ENCODE peak calls at places on chromosomes 4 and X, in seven cellular contexts. One of them, this sample, is unnamed.

GRCh38 chr4:169234137-169234855 is 36.5 kb downstream of the SH3RF1 start:
- DNase-seq in H9: no peak
- DNase-seq in H1: no peak
- DNase-seq in mesendoderm: no peak
- DNase-seq in mesenchymal stem cell: no peak
- DNase-seq in neuronal stem cell: no peak
- DNase-seq in IMR-90: no peak
- DNase-seq in this sample: no peak

GRCh38 chr4:7966281-7967062 is 26.8 kb upstream of the AFAP1 start:
- DNase-seq in mesenchymal stem cell: no peak
- DNase-seq in mesendoderm: no peak
- DNase-seq in H9: no peak
- DNase-seq in IMR-90: no peak
- DNase-seq in neuronal stem cell: no peak
- DNase-seq in H1: no peak
- DNase-seq in this sample: no peak

GRCh38 chr4:6183740-6184139 is 16.6 kb downstream of the JAKMIP1 start:
- DNase-seq in H1: no peak
- DNase-seq in IMR-90: no peak
- DNase-seq in neuronal stem cell: no peak
- DNase-seq in H9: no peak
- DNase-seq in mesenchymal stem cell: no peak
- DNase-seq in mesendoderm: no peak
- DNase-seq in this sample: peak

GRCh38 chr4:175419120-175419774 is 392.8 kb downstream of the GPM6A start:
- DNase-seq in mesenchymal stem cell: peak
- DNase-seq in H1: no peak
- DNase-seq in neuronal stem cell: no peak
- DNase-seq in mesendoderm: peak
- DNase-seq in H9: no peak
- DNase-seq in IMR-90: peak
- DNase-seq in this sample: peak

GRCh38 chr4:47933798-47934197 is 19.4 kb upstream of the NFXL1 start:
- DNase-seq in mesendoderm: peak
- DNase-seq in H9: no peak
- DNase-seq in mesenchymal stem cell: peak
- DNase-seq in neuronal stem cell: no peak
- DNase-seq in H1: no peak
- DNase-seq in IMR-90: peak
- DNase-seq in this sample: peak

GRCh38 chr4:31442236-31442635 is 722.1 kb downstream of the PCDH7 start:
- DNase-seq in mesendoderm: peak
- DNase-seq in H9: peak
- DNase-seq in mesenchymal stem cell: no peak
- DNase-seq in H1: no peak
- DNase-seq in IMR-90: no peak
- DNase-seq in neuronal stem cell: no peak
- DNase-seq in this sample: no peak

GRCh38 chr4:3676196-3676595 is 90.0 kb upstream of the ADRA2C start:
- DNase-seq in mesendoderm: no peak
- DNase-seq in IMR-90: no peak
- DNase-seq in neuronal stem cell: no peak
- DNase-seq in mesenchymal stem cell: no peak
- DNase-seq in H9: no peak
- DNase-seq in H1: no peak
- DNase-seq in this sample: no peak

GRCh38 chrX:155070975-155071693 is at the start of the genes BRCC3, CMC4 and MTCP1:
- DNase-seq in mesenchymal stem cell: peak
- DNase-seq in IMR-90: peak
- DNase-seq in H1: peak
- DNase-seq in neuronal stem cell: peak
- DNase-seq in H9: peak
- DNase-seq in mesendoderm: peak
- DNase-seq in this sample: peak

GRCh38 chrX:27336466-27337091 is 126.6 kb downstream of the PPP4R3C start:
- DNase-seq in neuronal stem cell: peak
- DNase-seq in H9: peak
- DNase-seq in IMR-90: peak
- DNase-seq in mesendoderm: peak
- DNase-seq in H1: peak
- DNase-seq in mesenchymal stem cell: peak
- DNase-seq in this sample: peak

GRCh38 chrX:130120746-130121504 is 10.6 kb upstream of the ELF4 start:
- DNase-seq in IMR-90: peak
- DNase-seq in H9: peak
- DNase-seq in H1: peak
- DNase-seq in neuronal stem cell: peak
- DNase-seq in mesendoderm: peak
- DNase-seq in mesenchymal stem cell: peak
- DNase-seq in this sample: peak

GRCh38 chr4:73705056-73705432 is 35.3 kb upstream of the CXCL8 start:
- DNase-seq in mesenchymal stem cell: peak
- DNase-seq in neuronal stem cell: no peak
- DNase-seq in H1: no peak
- DNase-seq in mesendoderm: peak
- DNase-seq in IMR-90: peak
- DNase-seq in H9: no peak
- DNase-seq in this sample: no peak

GRCh38 chr4:53321151-53321987 is 44.5 kb downstream of the SCFD2 start:
- DNase-seq in mesenchymal stem cell: peak
- DNase-seq in H9: no peak
- DNase-seq in mesendoderm: no peak
- DNase-seq in neuronal stem cell: no peak
- DNase-seq in IMR-90: peak
- DNase-seq in H1: no peak
- DNase-seq in this sample: peak

GRCh38 chr4:8101796-8102355 is 56.7 kb downstream of the ABLIM2 start:
- DNase-seq in mesendoderm: no peak
- DNase-seq in IMR-90: no peak
- DNase-seq in H9: no peak
- DNase-seq in neuronal stem cell: no peak
- DNase-seq in H1: no peak
- DNase-seq in mesenchymal stem cell: no peak
- DNase-seq in this sample: no peak

GRCh38 chr4:125020089-125021034 is 294.4 kb upstream of the FAT4 start:
- DNase-seq in IMR-90: no peak
- DNase-seq in mesenchymal stem cell: no peak
- DNase-seq in H1: no peak
- DNase-seq in mesendoderm: no peak
- DNase-seq in H9: no peak
- DNase-seq in neuronal stem cell: no peak
- DNase-seq in this sample: no peak

GRCh38 chr4:109877400-109877799 is 29.5 kb downstream of the LRIT3 start:
- DNase-seq in H1: no peak
- DNase-seq in mesenchymal stem cell: no peak
- DNase-seq in IMR-90: no peak
- DNase-seq in neuronal stem cell: no peak
- DNase-seq in mesendoderm: no peak
- DNase-seq in H9: no peak
- DNase-seq in this sample: no peak

GRCh38 chr4:144787365-144788263 is 141.7 kb downstream of the HHIP start:
- DNase-seq in IMR-90: peak
- DNase-seq in H9: no peak
- DNase-seq in mesenchymal stem cell: peak
- DNase-seq in neuronal stem cell: peak
- DNase-seq in H1: no peak
- DNase-seq in mesendoderm: peak
- DNase-seq in this sample: peak

GRCh38 chrX:108165349-108166111 is 74.0 kb downstream of the ATG4A start:
- DNase-seq in IMR-90: peak
- DNase-seq in H1: peak
- DNase-seq in mesenchymal stem cell: peak
- DNase-seq in H9: peak
- DNase-seq in mesendoderm: peak
- DNase-seq in neuronal stem cell: peak
- DNase-seq in this sample: peak

GRCh38 chr4:107896158-107896645 is 35.1 kb upstream of the CYP2U1 start:
- DNase-seq in mesendoderm: no peak
- DNase-seq in mesenchymal stem cell: peak
- DNase-seq in IMR-90: peak
- DNase-seq in neuronal stem cell: no peak
- DNase-seq in H1: no peak
- DNase-seq in H9: no peak
- DNase-seq in this sample: peak

GRCh38 chr4:127782025-127782274 is 172 bp upstream of the HSPA4L start:
- DNase-seq in IMR-90: peak
- DNase-seq in H1: peak
- DNase-seq in neuronal stem cell: peak
- DNase-seq in H9: peak
- DNase-seq in mesenchymal stem cell: no peak
- DNase-seq in mesendoderm: peak
- DNase-seq in this sample: peak

GRCh38 chr4:167966161-167966560 is 126.2 kb upstream of the ANXA10 start:
- DNase-seq in H1: no peak
- DNase-seq in IMR-90: no peak
- DNase-seq in mesendoderm: peak
- DNase-seq in mesenchymal stem cell: no peak
- DNase-seq in H9: no peak
- DNase-seq in neuronal stem cell: no peak
- DNase-seq in this sample: no peak

GRCh38 chr4:64584981-64585557 is 175.8 kb upstream of the TECRL start:
- DNase-seq in H9: no peak
- DNase-seq in H1: no peak
- DNase-seq in neuronal stem cell: peak
- DNase-seq in IMR-90: peak
- DNase-seq in mesenchymal stem cell: peak
- DNase-seq in mesendoderm: peak
- DNase-seq in this sample: peak

GRCh38 chr4:22246816-22247215 is 269.1 kb downstream of the ADGRA3 start:
- DNase-seq in neuronal stem cell: no peak
- DNase-seq in mesenchymal stem cell: no peak
- DNase-seq in H9: no peak
- DNase-seq in IMR-90: no peak
- DNase-seq in H1: no peak
- DNase-seq in mesendoderm: no peak
- DNase-seq in this sample: no peak

GRCh38 chr4:171676555-171677215 is 136.5 kb upstream of the GALNTL6 start:
- DNase-seq in IMR-90: no peak
- DNase-seq in H9: no peak
- DNase-seq in mesendoderm: no peak
- DNase-seq in mesenchymal stem cell: no peak
- DNase-seq in H1: no peak
- DNase-seq in neuronal stem cell: no peak
- DNase-seq in this sample: no peak

GRCh38 chr4:145545538-145546224 is 64.0 kb downstream of the SMAD1 start:
- DNase-seq in neuronal stem cell: no peak
- DNase-seq in mesenchymal stem cell: peak
- DNase-seq in H1: no peak
- DNase-seq in mesendoderm: no peak
- DNase-seq in IMR-90: peak
- DNase-seq in H9: no peak
- DNase-seq in this sample: peak

GRCh38 chr4:150381026-150381425 is 200.9 kb upstream of the MAB21L2 start:
- DNase-seq in mesendoderm: no peak
- DNase-seq in neuronal stem cell: no peak
- DNase-seq in H1: no peak
- DNase-seq in mesenchymal stem cell: no peak
- DNase-seq in IMR-90: no peak
- DNase-seq in H9: no peak
- DNase-seq in this sample: no peak

GRCh38 chrX:110182362-110182761 is 135.5 kb downstream of the AMMECR1 start:
- DNase-seq in IMR-90: peak
- DNase-seq in H1: no peak
- DNase-seq in neuronal stem cell: no peak
- DNase-seq in H9: no peak
- DNase-seq in mesendoderm: no peak
- DNase-seq in mesenchymal stem cell: peak
- DNase-seq in this sample: no peak

DNA sequence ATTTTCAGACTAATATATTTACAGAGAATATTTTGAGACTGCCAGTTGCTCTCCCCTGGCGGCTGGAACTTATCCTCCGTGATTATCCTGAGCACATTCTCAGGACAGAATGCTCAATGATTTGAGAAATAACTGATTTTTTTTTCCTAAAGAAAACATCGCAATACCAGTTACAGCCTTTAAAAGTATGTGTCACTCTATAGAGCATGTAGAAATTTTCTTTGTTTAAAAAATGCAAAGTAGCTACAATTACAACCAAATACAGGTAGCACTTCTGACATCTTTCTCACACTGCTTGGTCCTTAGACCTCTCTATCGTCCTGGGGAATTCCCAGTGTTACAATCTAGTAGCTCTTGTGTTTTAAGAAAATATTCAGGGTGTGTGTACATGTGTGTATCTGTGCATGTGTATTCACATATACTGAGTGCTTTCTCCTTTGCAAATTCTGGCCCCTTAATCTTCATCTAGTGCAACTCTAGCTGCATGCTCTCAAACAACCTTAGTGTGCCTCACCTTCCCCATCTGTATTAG is 13.8 kb downstream of the APBB2 start:
- DNase-seq in mesenchymal stem cell: no peak
- DNase-seq in mesendoderm: no peak
- DNase-seq in H9: no peak
- DNase-seq in H1: no peak
- DNase-seq in IMR-90: no peak
- DNase-seq in neuronal stem cell: no peak
- DNase-seq in this sample: no peak
- H2BK5ac ChIP-seq in mesenchymal stem cell: no peak
- H2BK5ac ChIP-seq in mesendoderm: no peak
- H2BK5ac ChIP-seq in H9: no peak
- H2BK5ac ChIP-seq in H1: no peak
- H2BK5ac ChIP-seq in IMR-90: no peak
- H2BK5ac ChIP-seq in neuronal stem cell: no peak
- H2BK5ac ChIP-seq in this sample: no peak

DNA sequence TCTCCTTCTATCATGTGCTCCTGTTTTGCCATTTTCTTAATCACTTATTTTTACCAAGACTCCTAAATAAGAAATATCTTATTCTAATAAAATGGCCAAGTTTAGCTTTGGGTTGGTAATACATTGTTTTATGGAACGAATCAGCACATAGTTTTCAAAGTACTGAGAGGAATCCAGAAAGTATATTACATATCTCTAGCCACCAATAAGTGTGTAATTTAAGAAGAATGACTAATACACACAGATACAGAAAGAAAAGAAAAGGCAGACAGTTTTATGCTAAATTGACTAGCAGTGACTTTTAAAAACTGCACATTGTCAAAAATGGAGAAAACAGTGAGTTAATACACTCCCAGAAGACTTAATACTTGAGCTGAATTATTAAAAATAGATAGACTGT is 167.0 kb upstream of the IL15 start:
- DNase-seq in mesendoderm: no peak
- DNase-seq in IMR-90: peak
- DNase-seq in H1: no peak
- DNase-seq in neuronal stem cell: no peak
- DNase-seq in H9: no peak
- DNase-seq in mesenchymal stem cell: no peak
- DNase-seq in this sample: no peak
- H2BK5ac ChIP-seq in mesendoderm: no peak
- H2BK5ac ChIP-seq in IMR-90: no peak
- H2BK5ac ChIP-seq in H1: no peak
- H2BK5ac ChIP-seq in neuronal stem cell: no peak
- H2BK5ac ChIP-seq in H9: no peak
- H2BK5ac ChIP-seq in mesenchymal stem cell: no peak
- H2BK5ac ChIP-seq in this sample: no peak

GRCh38 chr4:159389756-159390155 is 286.9 kb downstream of the RAPGEF2 start:
- DNase-seq in mesenchymal stem cell: no peak
- DNase-seq in H9: no peak
- DNase-seq in mesendoderm: no peak
- DNase-seq in H1: no peak
- DNase-seq in IMR-90: no peak
- DNase-seq in neuronal stem cell: no peak
- DNase-seq in this sample: no peak
- H2BK5ac ChIP-seq in mesenchymal stem cell: peak
- H2BK5ac ChIP-seq in H9: no peak
- H2BK5ac ChIP-seq in mesendoderm: no peak
- H2BK5ac ChIP-seq in H1: no peak
- H2BK5ac ChIP-seq in IMR-90: peak
- H2BK5ac ChIP-seq in neuronal stem cell: no peak
- H2BK5ac ChIP-seq in this sample: no peak

GRCh38 chrX:131881194-131881593 is 141.9 kb upstream of the STK26 start:
- DNase-seq in neuronal stem cell: no peak
- DNase-seq in IMR-90: no peak
- DNase-seq in H9: no peak
- DNase-seq in H1: no peak
- DNase-seq in mesenchymal stem cell: no peak
- DNase-seq in mesendoderm: peak
- DNase-seq in this sample: no peak
- H2BK5ac ChIP-seq in neuronal stem cell: no peak
- H2BK5ac ChIP-seq in IMR-90: no peak
- H2BK5ac ChIP-seq in H9: no peak
- H2BK5ac ChIP-seq in H1: no peak
- H2BK5ac ChIP-seq in mesenchymal stem cell: no peak
- H2BK5ac ChIP-seq in mesendoderm: no peak
- H2BK5ac ChIP-seq in this sample: no peak

This sample was measured in trophoblast cell.